ENCODE peak calls at places on chromosomes 12 and 14, in six cellular contexts. M, Q, F, X, A and U are unnamed samples.

GRCh38 chr12:62210422-62210821 is 49.8 kb upstream of the USP15 start:
- DNase-seq in A (no peak), M (peak), X (peak), F (peak), Q (peak), U (no peak)

GRCh38 chr14:99513183-99513694 is 32.0 kb downstream of the CCNK start:
- DNase-seq in M (no peak), F (no peak), X (no peak), Q (no peak), A (no peak), U (no peak)

GRCh38 chr12:47817272-47818006 is 2.3 kb downstream of the HDAC7 start:
- DNase-seq in X (no peak), A (no peak), Q (peak), M (peak), F (no peak), U (no peak)

GRCh38 chr12:41917827-41918445 is 226.7 kb downstream of the GXYLT1 start:
- DNase-seq in A (no peak), M (no peak), F (no peak), X (no peak), Q (no peak), U (no peak)

GRCh38 chr14:100498068-100498467 is 89.1 kb downstream of the BEGAIN start:
- DNase-seq in X (no peak), A (no peak), F (no peak), Q (no peak), M (no peak), U (no peak)

GRCh38 chr12:105850103-105850968 is 288.4 kb downstream of the NUAK1 start:
- DNase-seq in X (no peak), M (no peak), Q (no peak), A (no peak), F (no peak), U (no peak)

GRCh38 chr12:90987101-90987500 is 17.7 kb downstream of the EPYC start:
- DNase-seq in X (no peak), M (no peak), A (no peak), F (no peak), Q (no peak), U (no peak)

GRCh38 chr14:66944872-66945271 is 244.4 kb upstream of the GARIN2 start:
- DNase-seq in X (no peak), Q (peak), M (no peak), A (no peak), F (no peak), U (no peak)

GRCh38 chr12:39646963-39647362 is 27.4 kb upstream of the ABCD2 start:
- DNase-seq in A (no peak), Q (no peak), X (no peak), M (no peak), F (no peak), U (no peak)

GRCh38 chr14:72717220-72717619 is 176.7 kb downstream of the DPF3 start:
- DNase-seq in Q (no peak), F (no peak), M (no peak), A (no peak), X (no peak), U (no peak)

GRCh38 chr12:114168061-114168460 is 201.9 kb upstream of the RBM19 start:
- DNase-seq in A (no peak), M (no peak), X (no peak), Q (no peak), F (no peak), U (no peak)

GRCh38 chr14:91245029-91245428 is 525 bp upstream of the GPR68 start:
- DNase-seq in A (no peak), Q (no peak), M (no peak), F (no peak), X (no peak), U (no peak)

GRCh38 chr14:70955543-70956480 is 48.6 kb downstream of the PCNX1 start:
- DNase-seq in A (no peak), X (no peak), M (no peak), F (peak), Q (peak), U (no peak)

GRCh38 chr12:130286041-130286440 is 51.6 kb upstream of the PIWIL1 start:
- DNase-seq in F (peak), Q (peak), A (no peak), X (peak), M (no peak), U (no peak)

GRCh38 chr12:49098035-49098451 is 3.4 kb upstream of the DHH start:
- DNase-seq in A (no peak), X (peak), M (peak), F (peak), Q (peak), U (peak)

GRCh38 chr12:123064885-123065619 is 84.6 kb downstream of the ARL6IP4 start:
- DNase-seq in F (no peak), M (no peak), Q (no peak), A (no peak), X (no peak), U (no peak)

GRCh38 chr14:85533821-85534271 is 3.9 kb downstream of the FLRT2 start:
- DNase-seq in M (peak), F (no peak), Q (no peak), X (no peak), A (no peak), U (peak)

GRCh38 chr14:91310620-91311283 is 66.2 kb upstream of the GPR68 start:
- DNase-seq in A (no peak), Q (no peak), M (no peak), F (no peak), X (no peak), U (no peak)

GRCh38 chr12:87812711-87813110 is 216.5 kb downstream of the C12orf50 start:
- DNase-seq in F (no peak), M (no peak), X (no peak), A (no peak), Q (no peak), U (no peak)

GRCh38 chr14:22184157-22185025 is 404.6 kb downstream of the DAD1 start:
- DNase-seq in Q (no peak), A (no peak), F (no peak), M (no peak), X (no peak), U (no peak)

GRCh38 chr12:114799574-114800487 is 115.9 kb upstream of the TBX3 start:
- DNase-seq in X (no peak), A (no peak), Q (peak), F (no peak), M (no peak), U (no peak)

GRCh38 chr12:67921286-67921685 is 68.0 kb upstream of the IFNG-AS1 start:
- DNase-seq in Q (no peak), M (no peak), F (no peak), X (no peak), A (no peak), U (no peak)

GRCh38 chr14:51453869-51454268 is 197.8 kb upstream of the FRMD6 start:
- DNase-seq in X (no peak), F (no peak), Q (no peak), A (no peak), M (no peak), U (no peak)

GRCh38 chr12:106288510-106289195 is 13.9 kb upstream of the TCP11L2 start:
- DNase-seq in M (peak), F (no peak), X (peak), A (no peak), Q (peak), U (no peak)

GRCh38 chr14:85572845-85573244 is 42.9 kb downstream of the FLRT2 start:
- DNase-seq in A (no peak), F (no peak), M (peak), Q (no peak), X (no peak), U (no peak)

GRCh38 chr14:41868396-41868795 is 261.7 kb downstream of the LRFN5 start:
- DNase-seq in X (no peak), Q (no peak), M (no peak), F (no peak), A (no peak), U (no peak)

GRCh38 chr12:60191676-60192359 is 596.0 kb downstream of the SLC16A7 start:
- DNase-seq in X (no peak), F (no peak), A (no peak), Q (no peak), M (no peak), U (no peak)

GRCh38 chr12:44696542-44696941 is 179.6 kb downstream of the NELL2 start:
- DNase-seq in M (no peak), Q (no peak), X (no peak), A (no peak), F (no peak), U (no peak)

GRCh38 chr14:70052990-70053389 is 135.8 kb downstream of the SLC8A3 start:
- DNase-seq in Q (peak), X (no peak), F (no peak), A (no peak), M (no peak), U (no peak)

GRCh38 chr12:58105225-58106119 is 164.1 kb downstream of the ATP23 start:
- DNase-seq in X (no peak), F (no peak), A (no peak), M (peak), Q (no peak), U (no peak)

GRCh38 chr14:64942531-64943111 is at the start of gene GPX2:
- DNase-seq in A (no peak), X (no peak), Q (peak), M (peak), F (no peak), U (no peak)

GRCh38 chr12:24280085-24280842 is 330.8 kb upstream of the SOX5 start:
- DNase-seq in A (no peak), Q (peak), X (no peak), M (no peak), F (no peak), U (no peak)

GRCh38 chr14:102983496-102983895 is 61.0 kb downstream of the AMN start:
- DNase-seq in F (no peak), X (no peak), Q (no peak), M (no peak), A (no peak), U (no peak)

GRCh38 chr14:102985665-102986064 is 63.2 kb downstream of the AMN start:
- DNase-seq in M (no peak), F (no peak), A (peak), Q (no peak), X (no peak), U (no peak)

GRCh38 chr14:102984336-102985102 is 62.1 kb downstream of the AMN start:
- DNase-seq in M (no peak), Q (no peak), X (no peak), F (no peak), A (no peak), U (no peak)

GRCh38 chr14:102988054-102988453 is 65.6 kb downstream of the AMN start:
- DNase-seq in X (no peak), F (no peak), A (no peak), M (no peak), Q (no peak), U (no peak)

DNA sequence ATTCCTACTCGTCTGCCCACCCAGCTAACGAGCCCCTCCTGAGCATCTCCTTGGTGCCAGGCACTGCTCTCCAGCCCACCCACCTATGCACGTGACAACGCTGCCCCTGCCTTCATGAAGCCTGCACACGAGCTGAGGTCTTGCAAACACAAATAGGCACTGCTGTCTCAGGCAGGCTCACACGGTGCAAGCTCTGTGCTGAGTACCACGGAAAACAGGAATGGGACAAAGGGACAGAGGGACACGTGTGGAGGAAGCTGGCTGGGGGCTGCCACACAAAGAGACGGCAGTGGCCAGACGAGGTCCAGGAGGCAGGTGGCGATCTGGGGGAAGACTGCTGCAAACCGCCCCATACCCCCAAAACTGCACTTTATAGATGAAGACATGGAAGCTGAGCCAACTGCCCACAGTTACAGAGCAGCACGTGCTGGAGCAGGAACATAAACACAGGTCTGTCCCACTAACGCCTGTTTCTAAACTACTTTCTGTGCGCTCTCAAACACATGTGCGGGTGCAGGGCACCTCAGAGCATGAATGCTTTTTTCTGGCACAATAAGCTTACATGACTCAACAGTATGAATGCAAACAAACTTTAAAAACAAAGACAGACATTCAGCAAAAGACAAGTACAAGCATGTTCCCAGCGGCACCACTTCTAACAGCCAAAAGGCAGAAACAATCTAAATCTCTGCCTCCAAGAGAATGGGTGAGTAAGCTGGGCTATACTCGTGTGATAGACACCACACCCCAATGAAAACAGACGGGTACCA is 64.5 kb downstream of the AMN start:
- DNase-seq in A (no peak), Q (peak), X (no peak), M (no peak), F (no peak), U (no peak)
- TF ChIP-seq CHD2 in A (no peak), Q (no peak), X (no peak), M (no peak), F (no peak), U (no peak)

GRCh38 chr12:6095269-6095668 is 29.2 kb downstream of the VWF start:
- DNase-seq in Q (no peak), M (no peak), X (no peak), F (no peak), A (no peak), U (no peak)

GRCh38 chr12:6090786-6091185 is 33.7 kb downstream of the VWF start:
- DNase-seq in Q (peak), X (no peak), F (no peak), M (no peak), A (no peak), U (no peak)

GRCh38 chr12:6093764-6094163 is 30.7 kb downstream of the VWF start:
- DNase-seq in A (no peak), F (no peak), M (no peak), X (no peak), Q (no peak), U (no peak)

GRCh38 chr12:6091786-6092566 is 32.5 kb downstream of the VWF start:
- DNase-seq in X (no peak), M (no peak), A (no peak), F (no peak), Q (no peak), U (no peak)

GRCh38 chr12:6092784-6093722 is 31.4 kb downstream of the VWF start:
- DNase-seq in M (peak), F (no peak), X (no peak), Q (no peak), A (no peak), U (no peak)
- TF ChIP-seq CHD2 in M (no peak), F (no peak), X (no peak), Q (no peak), A (no peak), U (no peak)

GRCh38 chr12:53173085-53173715 is 7.3 kb upstream of the ZNF740 start:
- DNase-seq in X (peak), A (no peak), Q (no peak), F (no peak), M (no peak), U (no peak)

GRCh38 chr12:53170245-53170644 is 10.3 kb upstream of the ZNF740 start:
- DNase-seq in A (no peak), M (no peak), F (no peak), X (peak), Q (no peak), U (no peak)

GRCh38 chr12:53170876-53171724 is 9.4 kb upstream of the ZNF740 start:
- DNase-seq in Q (no peak), F (no peak), A (no peak), X (peak), M (no peak), U (no peak)

GRCh38 chr12:53171725-53172329 is 8.7 kb upstream of the ZNF740 start:
- DNase-seq in F (peak), Q (peak), M (no peak), A (no peak), X (no peak), U (no peak)

DNA sequence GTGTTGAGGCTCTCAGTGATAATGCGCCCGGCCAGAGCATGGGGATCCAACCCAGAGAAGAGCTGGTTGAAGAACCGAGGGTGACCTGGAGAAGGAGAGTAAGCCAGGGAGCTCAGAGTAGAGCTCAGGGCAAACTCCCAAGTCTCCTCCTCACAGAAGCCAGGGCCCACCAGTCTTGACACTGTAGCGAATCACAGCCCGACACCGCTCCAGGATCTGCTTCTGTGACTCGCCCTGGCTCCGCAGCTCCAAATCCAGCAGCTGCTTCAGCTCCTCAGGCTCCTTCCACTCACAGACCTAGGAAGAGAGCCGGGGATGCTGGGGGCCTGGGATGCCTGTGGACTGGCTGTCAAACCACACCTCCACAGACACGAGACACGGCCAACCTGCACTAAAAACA is 8.2 kb upstream of the ZNF740 start:
- DNase-seq in Q (no peak), F (no peak), A (no peak), X (peak), M (no peak), U (no peak)
- TF ChIP-seq CHD2 in Q (no peak), F (no peak), A (no peak), X (no peak), M (no peak), U (no peak)

GRCh38 chr14:63100597-63100996 is 55.3 kb upstream of the KCNH5 start:
- DNase-seq in Q (no peak), X (no peak), F (no peak), A (no peak), M (no peak), U (no peak)
- TF ChIP-seq CHD2 in Q (no peak), X (no peak), F (no peak), A (no peak), M (no peak), U (no peak)

DNA sequence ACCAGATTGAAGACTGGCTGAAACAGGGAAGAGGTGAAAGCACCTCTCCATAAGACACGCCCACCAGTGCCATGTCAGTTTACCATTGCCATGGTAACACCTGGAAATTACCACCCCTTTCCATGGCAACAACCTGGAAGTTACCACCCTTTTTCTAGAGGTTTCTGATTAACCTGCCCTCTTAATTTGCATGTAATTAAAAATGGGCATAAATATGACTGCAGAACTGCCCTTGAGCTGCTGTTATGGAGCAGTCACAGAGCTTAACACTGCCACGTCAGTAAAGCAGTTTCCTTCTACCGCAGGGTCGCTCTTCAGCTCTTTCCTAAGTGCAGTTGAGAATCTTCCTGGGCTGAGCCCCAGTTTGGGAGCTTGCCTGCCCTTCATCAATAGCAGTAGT is 55.2 kb downstream of the RASSF3 start:
- DNase-seq in Q (no peak), F (no peak), M (no peak), A (peak), X (no peak), U (peak)
- TF ChIP-seq CHD2 in Q (no peak), F (no peak), M (no peak), A (no peak), X (no peak), U (no peak)

GRCh38 chr12:104464899-104465298 is 8.2 kb downstream of the CHST11 start:
- DNase-seq in M (no peak), X (no peak), A (no peak), Q (no peak), F (no peak), U (no peak)
- TF ChIP-seq CHD2 in M (no peak), X (no peak), A (no peak), Q (no peak), F (no peak), U (no peak)

GRCh38 chr14:104596927-104597351 is 7.6 kb downstream of the TMEM179 start:
- DNase-seq in A (no peak), X (no peak), M (no peak), Q (no peak), F (peak), U (no peak)
- TF ChIP-seq CHD2 in A (no peak), X (no peak), M (no peak), Q (no peak), F (no peak), U (no peak)

GRCh38 chr12:89874146-89874545 is 165.5 kb upstream of the ATP2B1 start:
- DNase-seq in Q (no peak), M (no peak), A (no peak), F (no peak), X (no peak), U (no peak)
- TF ChIP-seq CHD2 in Q (no peak), M (no peak), A (no peak), F (no peak), X (no peak), U (no peak)

DNA sequence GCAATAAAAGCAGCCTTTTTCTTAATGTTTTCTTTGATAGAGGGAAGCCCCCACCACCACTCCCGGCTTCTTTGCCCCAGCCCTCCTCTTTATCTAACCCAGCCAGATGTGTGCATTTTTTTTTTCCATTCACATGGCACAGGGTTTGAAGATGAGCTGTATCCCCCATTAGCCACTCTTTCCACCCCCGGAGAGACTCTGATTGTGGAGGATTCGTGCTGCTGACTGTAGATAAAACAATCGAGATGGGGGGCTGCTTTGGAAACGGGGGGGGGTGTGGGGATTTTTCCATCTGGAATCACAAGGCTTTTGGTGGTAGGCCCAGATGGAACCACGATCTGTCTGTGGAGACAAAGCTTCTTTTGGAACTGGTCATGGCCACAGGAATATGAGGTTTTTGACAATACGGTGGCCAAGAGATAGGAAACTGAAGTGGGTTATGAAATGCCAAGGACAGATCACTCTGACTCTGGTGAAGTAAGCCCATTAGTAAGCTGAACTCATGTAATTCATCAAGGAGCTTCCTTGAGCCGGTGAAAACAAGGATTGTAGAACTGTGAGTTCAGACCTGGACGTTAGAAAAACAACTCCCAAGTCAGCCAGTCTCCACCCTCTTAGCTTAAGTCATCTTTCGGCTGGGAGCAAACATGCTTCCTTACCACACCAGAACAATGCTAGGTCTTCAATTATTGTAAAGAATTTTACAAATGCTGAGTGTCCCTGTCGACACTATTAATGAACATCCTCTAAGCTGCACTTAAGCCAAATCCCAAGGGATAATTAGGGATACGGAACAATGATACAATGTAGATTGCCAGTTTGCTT is 46.0 kb upstream of the VASH1 start:
- DNase-seq in M (no peak), A (no peak), X (peak), Q (no peak), F (no peak), U (peak)
- TF ChIP-seq CHD2 in M (no peak), A (no peak), X (no peak), Q (no peak), F (no peak), U (no peak)